ENCODE peak calls at places on chromosomes 13 and 19, in four cellular contexts. J is Karpas-422, N is GM23338, M is right atrium auricular region. C is an unnamed sample.
A peak's percentile ranks its signal among the peaks of the same experiment; 100 is the strongest.

GRCh38 chr19:33618884-33619283 is 2.9 kb upstream of the CHST8 start:
- DNase-seq in J (no peak), N (no peak), M (no peak), C (no peak)

GRCh38 chr13:50951366-50951765 is 41.8 kb downstream of the RNASEH2B start:
- DNase-seq in J (no peak), N (no peak), M (no peak), C (no peak)

GRCh38 chr13:75151081-75151643 is 330.8 kb downstream of the TBC1D4 start:
- DNase-seq in J (no peak), N (no peak), M (no peak), C (no peak)

GRCh38 chr13:60572003-60572792 is 175.2 kb downstream of the TDRD3 start:
- DNase-seq in J (no peak), N (peak; percentile 61), M (no peak), C (no peak)

GRCh38 chr13:65454403-65454802 is 1775.7 kb downstream of the PCDH9 start:
- DNase-seq in J (no peak), N (no peak), M (no peak), C (no peak)

GRCh38 chr19:3162418-3163229 is 15.9 kb upstream of the S1PR4 start:
- DNase-seq in J (peak; percentile 83), N (peak; percentile 52), M (no peak), C (no peak)

GRCh38 chr19:3857449-3858003 is 11.3 kb downstream of the ZFR2 start:
- DNase-seq in J (peak; percentile 78), N (no peak), M (no peak), C (no peak)

GRCh38 chr19:4913996-4914735 is 4.9 kb downstream of the UHRF1 start:
- DNase-seq in J (no peak), N (no peak), M (no peak), C (no peak)

GRCh38 chr13:73572824-73573223 is 514.0 kb downstream of the KLF5 start:
- DNase-seq in J (no peak), N (no peak), M (no peak), C (no peak)

GRCh38 chr19:33282036-33282686 is 20.2 kb downstream of the CEBPA start:
- DNase-seq in J (no peak), N (no peak), M (no peak), C (no peak)

GRCh38 chr13:79481685-79482052 is 714 bp downstream of the NDFIP2 start:
- DNase-seq in J (peak; percentile 65), N (no peak), M (no peak), C (peak; percentile 20)

GRCh38 chr19:3554254-3555083 is 2.9 kb downstream of the MFSD12 start:
- DNase-seq in J (no peak), N (no peak), M (no peak), C (peak; percentile 69)

GRCh38 chr13:30396434-30397075 is 25.7 kb upstream of the UBE2L5 start:
- DNase-seq in J (no peak), N (peak; percentile 12), M (no peak), C (no peak)

GRCh38 chr19:16899566-16900075 is 10.8 kb downstream of the F2RL3 start:
- DNase-seq in J (peak; percentile 82), N (peak; percentile 73), M (no peak), C (no peak)

GRCh38 chr13:86882107-86882506 is 789.1 kb upstream of the SLITRK5 start:
- DNase-seq in J (no peak), N (peak; percentile 91), M (no peak), C (no peak)

GRCh38 chr13:72151241-72151640 is 284.2 kb upstream of the DACH1 start:
- DNase-seq in J (no peak), N (no peak), M (no peak), C (no peak)

GRCh38 chr19:39083983-39084731 is at the start of gene ACP7:
- DNase-seq in J (no peak), N (peak; percentile 65), M (no peak), C (peak; percentile 30)

GRCh38 chr13:92315265-92315664 is 911.3 kb upstream of the GPC6 start:
- DNase-seq in J (no peak), N (no peak), M (no peak), C (no peak)

GRCh38 chr19:6161271-6161850 is 25.9 kb downstream of the ACSBG2 start:
- DNase-seq in J (peak; percentile 97), N (peak; percentile 86), M (peak; percentile 60), C (peak; percentile 88)

GRCh38 chr19:13163609-13164364 is 13.6 kb downstream of the IER2 start:
- DNase-seq in J (peak; percentile 56), N (peak; percentile 90), M (peak; percentile 83), C (peak; percentile 33)

GRCh38 chr13:72952529-72953141 is 106.2 kb upstream of the KLF5 start:
- DNase-seq in J (peak; percentile 45), N (peak; percentile 29), M (no peak), C (no peak)

GRCh38 chr13:59437902-59438301 is 725.8 kb downstream of the DIAPH3 start:
- DNase-seq in J (no peak), N (peak; percentile 24), M (no peak), C (no peak)

GRCh38 chr13:21006141-21007005 is 55.0 kb downstream of the LATS2 start:
- DNase-seq in J (peak; percentile 14), N (no peak), M (peak; percentile 56), C (no peak)

GRCh38 chr19:13872695-13873389 is 4.1 kb upstream of the NANOS3 start:
- DNase-seq in J (peak; percentile 58), N (peak; percentile 95), M (no peak), C (no peak)

GRCh38 chr13:69579351-69579750 is 528.3 kb upstream of the ATXN8OS start:
- DNase-seq in J (peak; percentile 46), N (peak; percentile 28), M (no peak), C (no peak)

GRCh38 chr19:52297601-52298358 is 811 bp downstream of the ZNF480 start:
- DNase-seq in J (no peak), N (no peak), M (no peak), C (no peak)

GRCh38 chr13:33676700-33677048 is 141.3 kb upstream of the RFC3 start:
- DNase-seq in J (peak; percentile 91), N (peak; percentile 4), M (peak; percentile 71), C (no peak)

GRCh38 chr19:51511353-51511752 is 9.8 kb upstream of the SIGLEC12 start:
- DNase-seq in J (peak; percentile 65), N (peak; percentile 85), M (no peak), C (no peak)

GRCh38 chr19:38441660-38442348 is 8.3 kb downstream of the RYR1 start:
- DNase-seq in J (peak; percentile 65), N (peak; percentile 91), M (no peak), C (no peak)

GRCh38 chr13:46648166-46648607 is 95.2 kb downstream of the LRCH1 start:
- DNase-seq in J (no peak), N (peak; percentile 65), M (no peak), C (no peak)

GRCh38 chr19:52191374-52191773 is 1.5 kb downstream of the PPP2R1A start:
- DNase-seq in J (no peak), N (no peak), M (no peak), C (no peak)

GRCh38 chr19:41264581-41265375 is 606 bp downstream of the HNRNPUL1 start:
- DNase-seq in J (peak; percentile 89), N (peak; percentile 84), M (no peak), C (peak; percentile 57)

GRCh38 chr19:29364224-29364726 is 151.3 kb upstream of the UQCRFS1 start:
- DNase-seq in J (no peak), N (peak; percentile 52), M (peak; percentile 16), C (no peak)

GRCh38 chr13:43728411-43728810 is 58.4 kb downstream of the ENOX1 start:
- DNase-seq in J (no peak), N (no peak), M (no peak), C (no peak)

GRCh38 chr13:72959643-72960042 is 99.2 kb upstream of the KLF5 start:
- DNase-seq in J (no peak), N (no peak), M (no peak), C (no peak)

GRCh38 chr13:42893346-42893745 is 98.7 kb downstream of the EPSTI1 start:
- DNase-seq in J (no peak), N (no peak), M (no peak), C (no peak)

GRCh38 chr19:42529248-42529764 is 1.0 kb upstream of the CEACAM1 start:
- DNase-seq in J (peak; percentile 79), N (peak; percentile 69), M (peak; percentile 63), C (peak; percentile 68)
- H3K27ac ChIP-seq in J (no peak overlapping the region), N (no peak overlapping the region), M (peak overlapping the region; percentile 55), C (peak overlapping the region; percentile 47)

DNA sequence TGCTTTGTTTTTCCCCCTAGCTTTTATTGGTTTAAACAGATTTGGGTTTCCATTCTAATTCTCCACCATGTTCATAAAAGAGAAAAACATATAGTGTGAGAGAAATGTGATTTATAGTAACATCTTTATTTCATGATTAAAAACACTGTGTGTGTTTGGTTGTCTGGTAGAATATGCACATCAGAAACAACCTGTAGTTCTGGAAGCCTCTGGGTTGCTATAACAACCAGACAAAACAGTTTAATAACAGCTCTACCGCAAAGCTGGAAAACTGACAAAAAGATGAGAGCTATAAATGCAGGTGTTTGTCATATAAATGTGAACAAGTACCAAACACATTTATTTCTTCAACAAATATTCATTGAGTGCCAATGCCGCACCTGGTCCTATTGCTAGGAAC is 9.8 kb downstream of the KBTBD6 start:
- DNase-seq in J (no peak), N (no peak), M (no peak), C (peak; percentile 64)
- H3K4me3 ChIP-seq in J (no peak overlapping the region), N (no peak overlapping the region), M (no peak overlapping the region), C (no peak overlapping the region)

GRCh38 chr19:40191836-40192646 is 815 bp downstream of the MAP3K10 start:
- DNase-seq in J (peak; percentile 75), N (peak; percentile 85), M (no peak), C (no peak)
- H3K27ac ChIP-seq in J (no peak overlapping the region), N (no peak overlapping the region), M (peak overlapping the region; percentile 66), C (peak overlapping the region; percentile 31)

GRCh38 chr19:35777961-35778360 is 2.6 kb downstream of the ARHGAP33 start:
- DNase-seq in J (no peak), N (no peak), M (no peak), C (no peak)

GRCh38 chr19:35775046-35775297 is 392 bp upstream of the ARHGAP33 start:
- DNase-seq in J (no peak), N (no peak), M (no peak), C (no peak)

GRCh38 chr19:35775298-35776101 is at the start of gene ARHGAP33:
- DNase-seq in J (peak; percentile 100), N (peak; percentile 100), M (peak; percentile 99), C (peak; percentile 98)

GRCh38 chr19:35777411-35777841 is 2.1 kb downstream of the ARHGAP33 start:
- DNase-seq in J (no peak), N (peak; percentile 83), M (no peak), C (no peak)

DNA sequence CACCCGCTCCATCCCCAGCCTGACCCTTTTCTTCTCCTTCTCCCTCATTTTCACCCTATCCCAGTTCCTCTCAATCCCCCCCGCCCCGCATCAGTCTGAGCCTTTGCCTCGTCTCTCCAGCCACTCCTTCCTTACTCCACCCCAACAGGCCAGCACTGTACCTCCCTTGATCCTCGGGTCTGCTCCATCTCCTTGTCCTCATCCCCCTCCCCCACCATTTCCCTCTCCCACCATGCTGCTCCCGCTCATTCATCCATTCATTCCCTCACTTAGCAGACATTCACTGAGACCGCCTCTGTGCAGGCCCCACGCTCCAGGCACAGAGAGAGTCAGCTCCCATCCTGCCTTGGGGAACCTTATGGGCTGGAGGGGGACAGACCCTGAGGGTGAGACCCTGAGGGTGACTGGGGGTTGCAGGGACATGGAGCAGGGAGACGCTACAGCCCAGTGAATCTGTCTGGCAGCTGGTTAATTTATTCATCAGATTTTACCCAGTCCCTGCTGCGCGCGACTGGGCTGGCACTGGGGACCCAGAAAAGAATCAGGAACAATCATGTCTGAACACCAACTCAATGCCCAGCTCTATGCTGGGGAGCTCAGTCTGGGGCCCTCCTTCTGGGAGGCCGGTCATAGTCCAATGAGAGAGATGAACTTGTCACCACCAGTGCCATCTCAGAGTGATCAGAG is 881 bp downstream of the ARHGAP33 start:
- DNase-seq in J (no peak), N (peak; percentile 62), M (no peak), C (no peak)
- H3K4me3 ChIP-seq in J (peak overlapping the region; percentile 90), N (peak overlapping the region; percentile 65), M (peak overlapping the region; percentile 89), C (peak overlapping the region; percentile 21)